ENCODE peak calls at places on chromosomes 3 and 15, in four cellular contexts. U is mesendoderm, M is psoas muscle, T is foreskin fibroblast. X is an unnamed sample.

GRCh38 chr15:52261498-52262242 is 33.9 kb downstream of the MYO5C start:
- DNase-seq in U (peak), M (peak), T (peak), X (peak)

GRCh38 chr15:66737243-66738010 is 35.4 kb downstream of the SMAD6 start:
- DNase-seq in U (no peak), M (no peak), T (no peak), X (no peak)

GRCh38 chr15:96341465-96342142 is 11.1 kb downstream of the NR2F2 start:
- DNase-seq in U (no peak), M (no peak), T (no peak), X (peak)

GRCh38 chr3:5187920-5188418 is 462 bp downstream of the EDEM1 start:
- DNase-seq in U (peak), M (peak), T (peak), X (peak)

GRCh38 chr3:69893274-69893673 is 106.3 kb upstream of the SAMMSON start:
- DNase-seq in U (no peak), M (no peak), T (no peak), X (no peak)

GRCh38 chr3:58521917-58522680 is 14.9 kb downstream of the ACOX2 start:
- DNase-seq in U (peak), M (no peak), T (no peak), X (peak)

GRCh38 chr15:74120426-74120825 is 10.0 kb upstream of the ISLR2 start:
- DNase-seq in U (no peak), M (no peak), T (no peak), X (peak)

GRCh38 chr15:90044916-90045371 is 43.8 kb downstream of the ZNF710 start:
- DNase-seq in U (no peak), M (no peak), T (no peak), X (no peak)

GRCh38 chr15:51737538-51738305 is at the start of gene LYSMD2:
- DNase-seq in U (peak), M (peak), T (peak), X (peak)

GRCh38 chr3:144816366-144816765 is 844.7 kb downstream of the DIPK2A start:
- DNase-seq in U (no peak), M (no peak), T (peak), X (no peak)

GRCh38 chr15:70033529-70034140 is 64.1 kb downstream of the TLE3 start:
- DNase-seq in U (no peak), M (no peak), T (peak), X (no peak)

GRCh38 chr15:62648954-62649353 is 393.6 kb upstream of the TPM1 start:
- DNase-seq in U (peak), M (no peak), T (no peak), X (no peak)

GRCh38 chr15:45474799-45475198 is 47.8 kb downstream of the SLC30A4 start:
- DNase-seq in U (no peak), M (no peak), T (no peak), X (no peak)

GRCh38 chr15:88791637-88792036 is 11.6 kb upstream of the ACAN start:
- DNase-seq in U (no peak), M (no peak), T (no peak), X (no peak)

GRCh38 chr3:126338796-126339241 is 18.4 kb downstream of the KLF15 start:
- DNase-seq in U (no peak), M (peak), T (no peak), X (peak)

GRCh38 chr3:33061782-33062181 is 35.2 kb downstream of the GLB1 start:
- DNase-seq in U (peak), M (no peak), T (peak), X (no peak)

GRCh38 chr3:39804951-39805350 is 4.5 kb upstream of the MYRIP start:
- DNase-seq in U (no peak), M (no peak), T (peak), X (no peak)

GRCh38 chr3:12695112-12695511 is 31.2 kb upstream of the RAF1 start:
- DNase-seq in U (no peak), M (no peak), T (peak), X (no peak)

GRCh38 chr3:149547954-149548728 is 73.6 kb downstream of the TM4SF4 start:
- DNase-seq in U (peak), M (peak), T (peak), X (peak)

GRCh38 chr15:71761649-71762048 is 48.7 kb upstream of the NR2E3 start:
- DNase-seq in U (peak), M (no peak), T (peak), X (peak)

GRCh38 chr3:46995901-46996562 is 16.6 kb downstream of the NBEAL2 start:
- DNase-seq in U (no peak), M (peak), T (no peak), X (no peak)

GRCh38 chr3:67723863-67724262 is 69.5 kb upstream of the SUCLG2 start:
- DNase-seq in U (no peak), M (no peak), T (no peak), X (no peak)

GRCh38 chr15:90873998-90874605 is 5.7 kb downstream of the FURIN start:
- DNase-seq in U (peak), M (no peak), T (peak), X (no peak)

GRCh38 chr3:30346927-30347320 is 259.5 kb upstream of the TGFBR2 start:
- DNase-seq in U (no peak), M (no peak), T (no peak), X (no peak)

GRCh38 chr15:57183614-57184344 is 192.5 kb upstream of the CGNL1 start:
- DNase-seq in U (no peak), M (no peak), T (peak), X (no peak)

GRCh38 chr15:63023351-63023945 is 19.1 kb upstream of the TPM1 start:
- DNase-seq in U (no peak), M (no peak), T (peak), X (no peak)

GRCh38 chr3:65633018-65633417 is 405.7 kb downstream of the MAGI1 start:
- DNase-seq in U (peak), M (no peak), T (no peak), X (no peak)